ENCODE peak calls at places on chromosomes 11 and 22, in nine cellular contexts. One of them, this sample, is unnamed.

GRCh38 chr22:48798281-48799226 is 1029.1 kb downstream of the BRD1 start:
- DNase-seq in AG08395: no peak
- DNase-seq in CD4-positive, CD25-positive, alpha-beta regulatory T cell: no peak
- DNase-seq in colonic mucosa: no peak
- DNase-seq in NCI-H510A treated with DMSO at 0.1 percent for 48 hours: no peak
- DNase-seq in keratinocyte: no peak
- DNase-seq in fibroblast of the conjunctiva: no peak
- DNase-seq in bronchial epithelial cell: no peak
- DNase-seq in NCI-H2081: no peak
- DNase-seq in this sample: no peak

GRCh38 chr22:30265131-30265720 is 1.4 kb downstream of the OSM start:
- DNase-seq in AG08395: no peak
- DNase-seq in CD4-positive, CD25-positive, alpha-beta regulatory T cell: no peak
- DNase-seq in colonic mucosa: no peak
- DNase-seq in NCI-H510A treated with DMSO at 0.1 percent for 48 hours: no peak
- DNase-seq in keratinocyte: no peak
- DNase-seq in fibroblast of the conjunctiva: no peak
- DNase-seq in bronchial epithelial cell: no peak
- DNase-seq in NCI-H2081: no peak
- DNase-seq in this sample: no peak

GRCh38 chr22:42344391-42344861 is 74.0 kb upstream of the TCF20 start:
- DNase-seq in AG08395: peak; percentile 67
- DNase-seq in CD4-positive, CD25-positive, alpha-beta regulatory T cell: no peak
- DNase-seq in colonic mucosa: no peak
- DNase-seq in NCI-H510A treated with DMSO at 0.1 percent for 48 hours: peak; percentile 13
- DNase-seq in keratinocyte: no peak
- DNase-seq in fibroblast of the conjunctiva: no peak
- DNase-seq in bronchial epithelial cell: no peak
- DNase-seq in NCI-H2081: no peak
- DNase-seq in this sample: no peak

GRCh38 chr22:30275625-30276024 is 9.0 kb upstream of the OSM start:
- DNase-seq in AG08395: no peak
- DNase-seq in CD4-positive, CD25-positive, alpha-beta regulatory T cell: peak; percentile 34
- DNase-seq in colonic mucosa: no peak
- DNase-seq in NCI-H510A treated with DMSO at 0.1 percent for 48 hours: no peak
- DNase-seq in keratinocyte: no peak
- DNase-seq in fibroblast of the conjunctiva: no peak
- DNase-seq in bronchial epithelial cell: peak; percentile 56
- DNase-seq in NCI-H2081: no peak
- DNase-seq in this sample: no peak

GRCh38 chr11:119307219-119307618 is 9.7 kb downstream of the MCAM start:
- DNase-seq in AG08395: no peak
- DNase-seq in CD4-positive, CD25-positive, alpha-beta regulatory T cell: no peak
- DNase-seq in colonic mucosa: no peak
- DNase-seq in NCI-H510A treated with DMSO at 0.1 percent for 48 hours: no peak
- DNase-seq in keratinocyte: no peak
- DNase-seq in fibroblast of the conjunctiva: no peak
- DNase-seq in bronchial epithelial cell: no peak
- DNase-seq in NCI-H2081: no peak
- DNase-seq in this sample: no peak

GRCh38 chr11:359181-359714 is 10.1 kb upstream of the B4GALNT4 start:
- DNase-seq in AG08395: no peak
- DNase-seq in CD4-positive, CD25-positive, alpha-beta regulatory T cell: no peak
- DNase-seq in colonic mucosa: no peak
- DNase-seq in NCI-H510A treated with DMSO at 0.1 percent for 48 hours: no peak
- DNase-seq in keratinocyte: no peak
- DNase-seq in fibroblast of the conjunctiva: no peak
- DNase-seq in bronchial epithelial cell: peak; percentile 58
- DNase-seq in NCI-H2081: no peak
- DNase-seq in this sample: peak; percentile 78

GRCh38 chr11:78429667-78430066 is 12.0 kb upstream of the GAB2 start:
- DNase-seq in AG08395: no peak
- DNase-seq in CD4-positive, CD25-positive, alpha-beta regulatory T cell: no peak
- DNase-seq in colonic mucosa: no peak
- DNase-seq in NCI-H510A treated with DMSO at 0.1 percent for 48 hours: no peak
- DNase-seq in keratinocyte: no peak
- DNase-seq in fibroblast of the conjunctiva: no peak
- DNase-seq in bronchial epithelial cell: no peak
- DNase-seq in NCI-H2081: no peak
- DNase-seq in this sample: no peak

GRCh38 chr11:21654091-21654490 is 538.8 kb upstream of the ANO5 start:
- DNase-seq in AG08395: no peak
- DNase-seq in CD4-positive, CD25-positive, alpha-beta regulatory T cell: no peak
- DNase-seq in colonic mucosa: no peak
- DNase-seq in NCI-H510A treated with DMSO at 0.1 percent for 48 hours: peak; percentile 33
- DNase-seq in keratinocyte: no peak
- DNase-seq in fibroblast of the conjunctiva: no peak
- DNase-seq in bronchial epithelial cell: no peak
- DNase-seq in NCI-H2081: peak; percentile 86
- DNase-seq in this sample: no peak

GRCh38 chr11:11263238-11264030 is 89.6 kb downstream of the CSNK2A3 start:
- DNase-seq in AG08395: no peak
- DNase-seq in CD4-positive, CD25-positive, alpha-beta regulatory T cell: no peak
- DNase-seq in colonic mucosa: no peak
- DNase-seq in NCI-H510A treated with DMSO at 0.1 percent for 48 hours: no peak
- DNase-seq in keratinocyte: no peak
- DNase-seq in fibroblast of the conjunctiva: no peak
- DNase-seq in bronchial epithelial cell: peak; percentile 37
- DNase-seq in NCI-H2081: peak; percentile 69
- DNase-seq in this sample: no peak

GRCh38 chr22:28801845-28802594 is 1.7 kb upstream of the XBP1 start:
- DNase-seq in AG08395: no peak
- DNase-seq in CD4-positive, CD25-positive, alpha-beta regulatory T cell: no peak
- DNase-seq in colonic mucosa: peak; percentile 65
- DNase-seq in NCI-H510A treated with DMSO at 0.1 percent for 48 hours: no peak
- DNase-seq in keratinocyte: no peak
- DNase-seq in fibroblast of the conjunctiva: no peak
- DNase-seq in bronchial epithelial cell: peak; percentile 20
- DNase-seq in NCI-H2081: no peak
- DNase-seq in this sample: no peak

GRCh38 chr11:63882555-63883242 is 34.3 kb downstream of the RCOR2 start:
- DNase-seq in AG08395: no peak
- DNase-seq in CD4-positive, CD25-positive, alpha-beta regulatory T cell: no peak
- DNase-seq in colonic mucosa: no peak
- DNase-seq in NCI-H510A treated with DMSO at 0.1 percent for 48 hours: no peak
- DNase-seq in keratinocyte: no peak
- DNase-seq in fibroblast of the conjunctiva: no peak
- DNase-seq in bronchial epithelial cell: no peak
- DNase-seq in NCI-H2081: no peak
- DNase-seq in this sample: peak; percentile 34

GRCh38 chr11:72813740-72814138 is 472 bp upstream of the ATG16L2 start:
- DNase-seq in AG08395: peak; percentile 81
- DNase-seq in CD4-positive, CD25-positive, alpha-beta regulatory T cell: no peak
- DNase-seq in colonic mucosa: peak; percentile 86
- DNase-seq in NCI-H510A treated with DMSO at 0.1 percent for 48 hours: peak; percentile 91
- DNase-seq in keratinocyte: no peak
- DNase-seq in fibroblast of the conjunctiva: no peak
- DNase-seq in bronchial epithelial cell: no peak
- DNase-seq in NCI-H2081: peak; percentile 63
- DNase-seq in this sample: no peak

GRCh38 chr11:119196833-119197483 is 9.2 kb upstream of the CBL start:
- DNase-seq in AG08395: peak; percentile 88
- DNase-seq in CD4-positive, CD25-positive, alpha-beta regulatory T cell: peak; percentile 51
- DNase-seq in colonic mucosa: peak; percentile 88
- DNase-seq in NCI-H510A treated with DMSO at 0.1 percent for 48 hours: peak; percentile 92
- DNase-seq in keratinocyte: no peak
- DNase-seq in fibroblast of the conjunctiva: peak; percentile 63
- DNase-seq in bronchial epithelial cell: peak; percentile 84
- DNase-seq in NCI-H2081: peak; percentile 87
- DNase-seq in this sample: peak; percentile 62

GRCh38 chr22:24176630-24177029 is 4.7 kb upstream of the SUSD2 start:
- DNase-seq in AG08395: no peak
- DNase-seq in CD4-positive, CD25-positive, alpha-beta regulatory T cell: no peak
- DNase-seq in colonic mucosa: no peak
- DNase-seq in NCI-H510A treated with DMSO at 0.1 percent for 48 hours: no peak
- DNase-seq in keratinocyte: no peak
- DNase-seq in fibroblast of the conjunctiva: no peak
- DNase-seq in bronchial epithelial cell: no peak
- DNase-seq in NCI-H2081: no peak
- DNase-seq in this sample: no peak

GRCh38 chr11:9266132-9266736 is 1.1 kb upstream of the DENND5A start:
- DNase-seq in AG08395: no peak
- DNase-seq in CD4-positive, CD25-positive, alpha-beta regulatory T cell: no peak
- DNase-seq in colonic mucosa: no peak
- DNase-seq in NCI-H510A treated with DMSO at 0.1 percent for 48 hours: no peak
- DNase-seq in keratinocyte: no peak
- DNase-seq in fibroblast of the conjunctiva: no peak
- DNase-seq in bronchial epithelial cell: no peak
- DNase-seq in NCI-H2081: no peak
- DNase-seq in this sample: no peak

GRCh38 chr22:23067023-23067650 is 3.2 kb upstream of the GNAZ start:
- DNase-seq in AG08395: no peak
- DNase-seq in CD4-positive, CD25-positive, alpha-beta regulatory T cell: no peak
- DNase-seq in colonic mucosa: no peak
- DNase-seq in NCI-H510A treated with DMSO at 0.1 percent for 48 hours: no peak
- DNase-seq in keratinocyte: no peak
- DNase-seq in fibroblast of the conjunctiva: no peak
- DNase-seq in bronchial epithelial cell: no peak
- DNase-seq in NCI-H2081: no peak
- DNase-seq in this sample: no peak

GRCh38 chr11:3710485-3711259 is 39.5 kb upstream of the CHRNA10 start:
- DNase-seq in AG08395: no peak
- DNase-seq in CD4-positive, CD25-positive, alpha-beta regulatory T cell: no peak
- DNase-seq in colonic mucosa: no peak
- DNase-seq in NCI-H510A treated with DMSO at 0.1 percent for 48 hours: no peak
- DNase-seq in keratinocyte: no peak
- DNase-seq in fibroblast of the conjunctiva: no peak
- DNase-seq in bronchial epithelial cell: no peak
- DNase-seq in NCI-H2081: no peak
- DNase-seq in this sample: no peak

GRCh38 chr11:66886671-66887221 is 29.9 kb downstream of the LRFN4 start:
- DNase-seq in AG08395: no peak
- DNase-seq in CD4-positive, CD25-positive, alpha-beta regulatory T cell: no peak
- DNase-seq in colonic mucosa: no peak
- DNase-seq in NCI-H510A treated with DMSO at 0.1 percent for 48 hours: no peak
- DNase-seq in keratinocyte: no peak
- DNase-seq in fibroblast of the conjunctiva: no peak
- DNase-seq in bronchial epithelial cell: peak; percentile 76
- DNase-seq in NCI-H2081: no peak
- DNase-seq in this sample: no peak

GRCh38 chr11:27592111-27592780 is 85.7 kb upstream of the LIN7C start:
- DNase-seq in AG08395: no peak
- DNase-seq in CD4-positive, CD25-positive, alpha-beta regulatory T cell: no peak
- DNase-seq in colonic mucosa: no peak
- DNase-seq in NCI-H510A treated with DMSO at 0.1 percent for 48 hours: no peak
- DNase-seq in keratinocyte: no peak
- DNase-seq in fibroblast of the conjunctiva: no peak
- DNase-seq in bronchial epithelial cell: no peak
- DNase-seq in NCI-H2081: no peak
- DNase-seq in this sample: no peak

GRCh38 chr22:17430298-17430900 is 61.1 kb downstream of the CECR2 start:
- DNase-seq in AG08395: no peak
- DNase-seq in CD4-positive, CD25-positive, alpha-beta regulatory T cell: no peak
- DNase-seq in colonic mucosa: no peak
- DNase-seq in NCI-H510A treated with DMSO at 0.1 percent for 48 hours: no peak
- DNase-seq in keratinocyte: no peak
- DNase-seq in fibroblast of the conjunctiva: peak; percentile 32
- DNase-seq in bronchial epithelial cell: no peak
- DNase-seq in NCI-H2081: no peak
- DNase-seq in this sample: no peak

GRCh38 chr11:13216019-13217006 is 61.3 kb upstream of the BMAL1 start:
- DNase-seq in AG08395: peak; percentile 95
- DNase-seq in CD4-positive, CD25-positive, alpha-beta regulatory T cell: no peak
- DNase-seq in colonic mucosa: no peak
- DNase-seq in NCI-H510A treated with DMSO at 0.1 percent for 48 hours: no peak
- DNase-seq in keratinocyte: no peak
- DNase-seq in fibroblast of the conjunctiva: peak; percentile 83
- DNase-seq in bronchial epithelial cell: peak; percentile 96
- DNase-seq in NCI-H2081: no peak
- DNase-seq in this sample: no peak

GRCh38 chr22:36946436-36947158 is 33.2 kb downstream of the CSF2RB start:
- DNase-seq in AG08395: no peak
- DNase-seq in CD4-positive, CD25-positive, alpha-beta regulatory T cell: no peak
- DNase-seq in colonic mucosa: no peak
- DNase-seq in NCI-H510A treated with DMSO at 0.1 percent for 48 hours: no peak
- DNase-seq in keratinocyte: no peak
- DNase-seq in fibroblast of the conjunctiva: no peak
- DNase-seq in bronchial epithelial cell: no peak
- DNase-seq in NCI-H2081: no peak
- DNase-seq in this sample: no peak

GRCh38 chr11:34915136-34916013 is 804 bp downstream of the APIP start:
- DNase-seq in AG08395: no peak
- DNase-seq in CD4-positive, CD25-positive, alpha-beta regulatory T cell: no peak
- DNase-seq in colonic mucosa: no peak
- DNase-seq in NCI-H510A treated with DMSO at 0.1 percent for 48 hours: peak; percentile 40
- DNase-seq in keratinocyte: no peak
- DNase-seq in fibroblast of the conjunctiva: no peak
- DNase-seq in bronchial epithelial cell: peak; percentile 35
- DNase-seq in NCI-H2081: no peak
- DNase-seq in this sample: no peak

GRCh38 chr22:24506802-24507438 is 11.8 kb downstream of the UPB1 start:
- DNase-seq in AG08395: peak; percentile 31
- DNase-seq in CD4-positive, CD25-positive, alpha-beta regulatory T cell: no peak
- DNase-seq in colonic mucosa: no peak
- DNase-seq in NCI-H510A treated with DMSO at 0.1 percent for 48 hours: peak; percentile 79
- DNase-seq in keratinocyte: no peak
- DNase-seq in fibroblast of the conjunctiva: no peak
- DNase-seq in bronchial epithelial cell: peak; percentile 66
- DNase-seq in NCI-H2081: no peak
- DNase-seq in this sample: no peak

GRCh38 chr22:36823177-36823839 is 6.5 kb upstream of the PVALB start:
- DNase-seq in AG08395: no peak
- DNase-seq in CD4-positive, CD25-positive, alpha-beta regulatory T cell: no peak
- DNase-seq in colonic mucosa: no peak
- DNase-seq in NCI-H510A treated with DMSO at 0.1 percent for 48 hours: no peak
- DNase-seq in keratinocyte: no peak
- DNase-seq in fibroblast of the conjunctiva: no peak
- DNase-seq in bronchial epithelial cell: no peak
- DNase-seq in NCI-H2081: no peak
- DNase-seq in this sample: no peak

GRCh38 chr22:22523494-22523893 is 3.4 kb upstream of the ZNF280A start:
- DNase-seq in AG08395: no peak
- DNase-seq in CD4-positive, CD25-positive, alpha-beta regulatory T cell: no peak
- DNase-seq in colonic mucosa: no peak
- DNase-seq in NCI-H510A treated with DMSO at 0.1 percent for 48 hours: no peak
- DNase-seq in keratinocyte: no peak
- DNase-seq in fibroblast of the conjunctiva: no peak
- DNase-seq in bronchial epithelial cell: no peak
- DNase-seq in NCI-H2081: no peak
- DNase-seq in this sample: no peak

GRCh38 chr11:95652002-95652472 is 137.5 kb downstream of the FAM76B start:
- DNase-seq in AG08395: no peak
- DNase-seq in CD4-positive, CD25-positive, alpha-beta regulatory T cell: no peak
- DNase-seq in colonic mucosa: no peak
- DNase-seq in NCI-H510A treated with DMSO at 0.1 percent for 48 hours: no peak
- DNase-seq in keratinocyte: no peak
- DNase-seq in fibroblast of the conjunctiva: peak; percentile 38
- DNase-seq in bronchial epithelial cell: no peak
- DNase-seq in NCI-H2081: peak; percentile 5
- DNase-seq in this sample: no peak

GRCh38 chr22:26995222-26995621 is 337.8 kb downstream of the MIAT start:
- DNase-seq in AG08395: no peak
- DNase-seq in CD4-positive, CD25-positive, alpha-beta regulatory T cell: no peak
- DNase-seq in colonic mucosa: no peak
- DNase-seq in NCI-H510A treated with DMSO at 0.1 percent for 48 hours: no peak
- DNase-seq in keratinocyte: no peak
- DNase-seq in fibroblast of the conjunctiva: no peak
- DNase-seq in bronchial epithelial cell: no peak
- DNase-seq in NCI-H2081: peak; percentile 9
- DNase-seq in this sample: no peak

GRCh38 chr11:122209619-122210377 is 93.8 kb upstream of the BLID start:
- DNase-seq in AG08395: peak; percentile 67
- DNase-seq in CD4-positive, CD25-positive, alpha-beta regulatory T cell: no peak
- DNase-seq in colonic mucosa: peak; percentile 57
- DNase-seq in NCI-H510A treated with DMSO at 0.1 percent for 48 hours: no peak
- DNase-seq in keratinocyte: no peak
- DNase-seq in fibroblast of the conjunctiva: peak; percentile 85
- DNase-seq in bronchial epithelial cell: peak; percentile 18
- DNase-seq in NCI-H2081: no peak
- DNase-seq in this sample: no peak

GRCh38 chr22:27681037-27681436 is 120.5 kb downstream of the MN1 start:
- DNase-seq in AG08395: no peak
- DNase-seq in CD4-positive, CD25-positive, alpha-beta regulatory T cell: no peak
- DNase-seq in colonic mucosa: no peak
- DNase-seq in NCI-H510A treated with DMSO at 0.1 percent for 48 hours: no peak
- DNase-seq in keratinocyte: no peak
- DNase-seq in fibroblast of the conjunctiva: no peak
- DNase-seq in bronchial epithelial cell: no peak
- DNase-seq in NCI-H2081: no peak
- DNase-seq in this sample: no peak